ENCODE peak calls at places on chromosomes 4 and X, in six cellular contexts. One of them, this sample, is unnamed.

GRCh38 chrX:40010550-40011364 is 87.0 kb downstream of the BCOR start:
- DNase-seq in C1 segment of cervical spinal cord: no peak
- DNase-seq in MM.1S: no peak
- DNase-seq in CD4-positive, alpha-beta T cell: no peak
- DNase-seq in stimulated activated CD8-positive, alpha-beta memory T cell treated with anti-CD3 and anti-CD28 coated beads, Interleukin-15, amount 100 ng/mL, for 24 hours: no peak
- DNase-seq in heart left ventricle: no peak
- DNase-seq in this sample: no peak

GRCh38 chr4:152976466-152976761 is 40.3 kb downstream of the FHDC1 start:
- DNase-seq in heart left ventricle: no peak
- DNase-seq in stimulated activated CD8-positive, alpha-beta memory T cell treated with anti-CD3 and anti-CD28 coated beads, Interleukin-15, amount 100 ng/mL, for 24 hours: no peak
- DNase-seq in C1 segment of cervical spinal cord: no peak
- DNase-seq in MM.1S: no peak
- DNase-seq in CD4-positive, alpha-beta T cell: no peak
- DNase-seq in this sample: no peak

GRCh38 chrX:52082578-52082977 is 13.6 kb upstream of the MAGED4B start:
- DNase-seq in stimulated activated CD8-positive, alpha-beta memory T cell treated with anti-CD3 and anti-CD28 coated beads, Interleukin-15, amount 100 ng/mL, for 24 hours: no peak
- DNase-seq in C1 segment of cervical spinal cord: no peak
- DNase-seq in MM.1S: no peak
- DNase-seq in CD4-positive, alpha-beta T cell: no peak
- DNase-seq in heart left ventricle: no peak
- DNase-seq in this sample: no peak

GRCh38 chrX:119706616-119707015 is 13.6 kb upstream of the SEPTIN6 start:
- DNase-seq in CD4-positive, alpha-beta T cell: no peak
- DNase-seq in MM.1S: no peak
- DNase-seq in stimulated activated CD8-positive, alpha-beta memory T cell treated with anti-CD3 and anti-CD28 coated beads, Interleukin-15, amount 100 ng/mL, for 24 hours: no peak
- DNase-seq in heart left ventricle: no peak
- DNase-seq in C1 segment of cervical spinal cord: no peak
- DNase-seq in this sample: no peak

GRCh38 chr4:25977397-25978170 is 63.6 kb downstream of the SMIM20 start:
- DNase-seq in stimulated activated CD8-positive, alpha-beta memory T cell treated with anti-CD3 and anti-CD28 coated beads, Interleukin-15, amount 100 ng/mL, for 24 hours: no peak
- DNase-seq in C1 segment of cervical spinal cord: no peak
- DNase-seq in MM.1S: no peak
- DNase-seq in CD4-positive, alpha-beta T cell: no peak
- DNase-seq in heart left ventricle: no peak
- DNase-seq in this sample: no peak

GRCh38 chr4:102819588-102820365 is 7.6 kb downstream of the UBE2D3 start:
- DNase-seq in MM.1S: no peak
- DNase-seq in heart left ventricle: no peak
- DNase-seq in CD4-positive, alpha-beta T cell: no peak
- DNase-seq in stimulated activated CD8-positive, alpha-beta memory T cell treated with anti-CD3 and anti-CD28 coated beads, Interleukin-15, amount 100 ng/mL, for 24 hours: no peak
- DNase-seq in C1 segment of cervical spinal cord: no peak
- DNase-seq in this sample: no peak

GRCh38 chr4:121726642-121727268 is 30.0 kb upstream of the ANXA5 start:
- DNase-seq in MM.1S: peak
- DNase-seq in stimulated activated CD8-positive, alpha-beta memory T cell treated with anti-CD3 and anti-CD28 coated beads, Interleukin-15, amount 100 ng/mL, for 24 hours: no peak
- DNase-seq in CD4-positive, alpha-beta T cell: no peak
- DNase-seq in C1 segment of cervical spinal cord: no peak
- DNase-seq in heart left ventricle: no peak
- DNase-seq in this sample: no peak

GRCh38 chr4:24560770-24561415 is 23.5 kb downstream of the DHX15 start:
- DNase-seq in CD4-positive, alpha-beta T cell: no peak
- DNase-seq in C1 segment of cervical spinal cord: no peak
- DNase-seq in stimulated activated CD8-positive, alpha-beta memory T cell treated with anti-CD3 and anti-CD28 coated beads, Interleukin-15, amount 100 ng/mL, for 24 hours: no peak
- DNase-seq in MM.1S: no peak
- DNase-seq in heart left ventricle: no peak
- DNase-seq in this sample: no peak

GRCh38 chr4:72366601-72367000 is 202.4 kb downstream of the ADAMTS3 start:
- DNase-seq in stimulated activated CD8-positive, alpha-beta memory T cell treated with anti-CD3 and anti-CD28 coated beads, Interleukin-15, amount 100 ng/mL, for 24 hours: no peak
- DNase-seq in heart left ventricle: no peak
- DNase-seq in CD4-positive, alpha-beta T cell: no peak
- DNase-seq in C1 segment of cervical spinal cord: no peak
- DNase-seq in MM.1S: no peak
- DNase-seq in this sample: no peak